ENCODE peak calls at places on chromosomes 12 and 14, in eight cellular contexts. R is SK-N-DZ, G is GM19239, M is ACHN, J is caudate nucleus, B is NCI-H345, Y is EL, C is frontal cortex. P is an unnamed sample.

GRCh38 chr12:89946518-89946917 is 237.9 kb upstream of the ATP2B1 start:
- DNase-seq in R (no peak), G (no peak), M (no peak), J (no peak), B (no peak), Y (no peak), C (no peak), P (no peak)

GRCh38 chr12:102169922-102170698 is 27.5 kb downstream of the PMCH start:
- DNase-seq in R (peak; percentile 6), G (no peak), M (peak; percentile 58), J (no peak), B (peak; percentile 30), Y (peak; percentile 18), C (no peak), P (peak; percentile 9)

GRCh38 chr12:125185311-125185739 is 120.1 kb downstream of the AACS start:
- DNase-seq in R (no peak), G (no peak), M (no peak), J (no peak), B (no peak), Y (no peak), C (no peak), P (no peak)

GRCh38 chr14:76863724-76864407 is 37.7 kb downstream of the LRRC74A start:
- DNase-seq in R (no peak), G (no peak), M (no peak), J (no peak), B (peak; percentile 87), Y (no peak), C (no peak), P (peak; percentile 57)

GRCh38 chr12:46702581-46703344 is 123.0 kb downstream of the SLC38A4 start:
- DNase-seq in R (no peak), G (no peak), M (no peak), J (no peak), B (no peak), Y (peak; percentile 76), C (no peak), P (no peak)

GRCh38 chr12:81077686-81078441 is at the start of gene ACSS3:
- DNase-seq in R (no peak), G (no peak), M (peak; percentile 60), J (peak; percentile 2), B (peak; percentile 15), Y (peak; percentile 44), C (no peak), P (no peak)

GRCh38 chr14:71175491-71175890 is 268.2 kb downstream of the PCNX1 start:
- DNase-seq in R (no peak), G (no peak), M (no peak), J (no peak), B (no peak), Y (no peak), C (no peak), P (no peak)

GRCh38 chr12:104048162-104048561 is 1.8 kb downstream of the GLT8D2 start:
- DNase-seq in R (no peak), G (no peak), M (no peak), J (no peak), B (no peak), Y (no peak), C (no peak), P (no peak)

GRCh38 chr14:23327947-23328744 is 6.9 kb downstream of the PABPN1 start:
- DNase-seq in R (peak; percentile 77), G (peak; percentile 69), M (peak; percentile 66), J (peak; percentile 26), B (peak; percentile 71), Y (peak; percentile 73), C (peak; percentile 82), P (peak; percentile 70)

GRCh38 chr14:98705826-98706225 is 566.2 kb downstream of the BCL11B start:
- DNase-seq in R (no peak), G (no peak), M (no peak), J (no peak), B (no peak), Y (no peak), C (no peak), P (no peak)

GRCh38 chr12:113145720-113146551 is 3.6 kb upstream of the CFAP73 start:
- DNase-seq in R (no peak), G (no peak), M (no peak), J (no peak), B (no peak), Y (no peak), C (no peak), P (no peak)

P was measured in SW480.